ENCODE peak calls at places on chromosome 12, in six cellular contexts. One of them, this sample, is unnamed.

GRCh38 chr12:117098361-117099217 is 627 bp downstream of the TESC start:
- DNase-seq in gastrocnemius medialis: no peak
- DNase-seq in A549: peak
- DNase-seq in HepG2: no peak
- DNase-seq in IMR-90: no peak
- DNase-seq in esophagus muscularis mucosa: no peak
- DNase-seq in this sample: no peak

GRCh38 chr12:18632848-18633247 is 105.0 kb downstream of the PLCZ1 start:
- DNase-seq in HepG2: no peak
- DNase-seq in gastrocnemius medialis: no peak
- DNase-seq in esophagus muscularis mucosa: no peak
- DNase-seq in A549: no peak
- DNase-seq in IMR-90: no peak
- DNase-seq in this sample: no peak

GRCh38 chr12:11822071-11822818 is 172.8 kb downstream of the ETV6 start:
- DNase-seq in IMR-90: peak
- DNase-seq in HepG2: no peak
- DNase-seq in esophagus muscularis mucosa: no peak
- DNase-seq in A549: no peak
- DNase-seq in gastrocnemius medialis: no peak
- DNase-seq in this sample: no peak

GRCh38 chr12:45216297-45216982 is 545 bp downstream of the ANO6 start:
- DNase-seq in IMR-90: peak
- DNase-seq in gastrocnemius medialis: peak
- DNase-seq in A549: peak
- DNase-seq in HepG2: peak
- DNase-seq in esophagus muscularis mucosa: peak
- DNase-seq in this sample: peak

GRCh38 chr12:105348561-105348960 is 18.1 kb downstream of the C12orf75 start:
- DNase-seq in A549: no peak
- DNase-seq in HepG2: no peak
- DNase-seq in esophagus muscularis mucosa: no peak
- DNase-seq in gastrocnemius medialis: no peak
- DNase-seq in IMR-90: no peak
- DNase-seq in this sample: no peak

GRCh38 chr12:39451977-39452376 is 9.1 kb upstream of the KIF21A start:
- DNase-seq in HepG2: no peak
- DNase-seq in A549: no peak
- DNase-seq in IMR-90: no peak
- DNase-seq in esophagus muscularis mucosa: no peak
- DNase-seq in gastrocnemius medialis: no peak
- DNase-seq in this sample: no peak

GRCh38 chr12:66111605-66112004 is 18.9 kb downstream of the LLPH start:
- DNase-seq in HepG2: no peak
- DNase-seq in gastrocnemius medialis: no peak
- DNase-seq in A549: no peak
- DNase-seq in esophagus muscularis mucosa: no peak
- DNase-seq in IMR-90: no peak
- DNase-seq in this sample: no peak

GRCh38 chr12:13368971-13369370 is 172.4 kb downstream of the EMP1 start:
- DNase-seq in gastrocnemius medialis: no peak
- DNase-seq in HepG2: no peak
- DNase-seq in esophagus muscularis mucosa: peak
- DNase-seq in A549: no peak
- DNase-seq in IMR-90: no peak
- DNase-seq in this sample: no peak

GRCh38 chr12:40032433-40033259 is 73.2 kb downstream of the SLC2A13 start:
- DNase-seq in HepG2: no peak
- DNase-seq in IMR-90: no peak
- DNase-seq in esophagus muscularis mucosa: no peak
- DNase-seq in gastrocnemius medialis: no peak
- DNase-seq in A549: no peak
- DNase-seq in this sample: no peak

GRCh38 chr12:66301944-66302826 is at the start of gene HELB:
- DNase-seq in A549: peak
- DNase-seq in IMR-90: peak
- DNase-seq in esophagus muscularis mucosa: peak
- DNase-seq in HepG2: peak
- DNase-seq in gastrocnemius medialis: peak
- DNase-seq in this sample: peak

GRCh38 chr12:64700532-64700931 is 58.7 kb downstream of the GNS start:
- DNase-seq in gastrocnemius medialis: no peak
- DNase-seq in esophagus muscularis mucosa: no peak
- DNase-seq in A549: no peak
- DNase-seq in IMR-90: no peak
- DNase-seq in HepG2: no peak
- DNase-seq in this sample: no peak

GRCh38 chr12:118061876-118062791 is 1.2 kb upstream of the WSB2 start:
- DNase-seq in A549: peak
- DNase-seq in IMR-90: peak
- DNase-seq in gastrocnemius medialis: no peak
- DNase-seq in esophagus muscularis mucosa: peak
- DNase-seq in HepG2: no peak
- DNase-seq in this sample: peak

GRCh38 chr12:49661191-49661590 is 37.8 kb downstream of the PRPF40B start:
- DNase-seq in esophagus muscularis mucosa: no peak
- DNase-seq in IMR-90: no peak
- DNase-seq in HepG2: no peak
- DNase-seq in A549: no peak
- DNase-seq in gastrocnemius medialis: no peak
- DNase-seq in this sample: no peak

GRCh38 chr12:49462103-49462739 is 76.6 kb upstream of the KCNH3 start:
- DNase-seq in esophagus muscularis mucosa: no peak
- DNase-seq in IMR-90: no peak
- DNase-seq in A549: no peak
- DNase-seq in gastrocnemius medialis: no peak
- DNase-seq in HepG2: no peak
- DNase-seq in this sample: no peak

GRCh38 chr12:64390275-64390851 is at the start of gene C12orf56:
- DNase-seq in HepG2: no peak
- DNase-seq in A549: peak
- DNase-seq in esophagus muscularis mucosa: no peak
- DNase-seq in gastrocnemius medialis: no peak
- DNase-seq in IMR-90: no peak
- DNase-seq in this sample: no peak

GRCh38 chr12:67331123-67331522 is 62.0 kb downstream of the CAND1 start:
- DNase-seq in IMR-90: no peak
- DNase-seq in HepG2: no peak
- DNase-seq in gastrocnemius medialis: no peak
- DNase-seq in A549: no peak
- DNase-seq in esophagus muscularis mucosa: no peak
- DNase-seq in this sample: no peak

DNA sequence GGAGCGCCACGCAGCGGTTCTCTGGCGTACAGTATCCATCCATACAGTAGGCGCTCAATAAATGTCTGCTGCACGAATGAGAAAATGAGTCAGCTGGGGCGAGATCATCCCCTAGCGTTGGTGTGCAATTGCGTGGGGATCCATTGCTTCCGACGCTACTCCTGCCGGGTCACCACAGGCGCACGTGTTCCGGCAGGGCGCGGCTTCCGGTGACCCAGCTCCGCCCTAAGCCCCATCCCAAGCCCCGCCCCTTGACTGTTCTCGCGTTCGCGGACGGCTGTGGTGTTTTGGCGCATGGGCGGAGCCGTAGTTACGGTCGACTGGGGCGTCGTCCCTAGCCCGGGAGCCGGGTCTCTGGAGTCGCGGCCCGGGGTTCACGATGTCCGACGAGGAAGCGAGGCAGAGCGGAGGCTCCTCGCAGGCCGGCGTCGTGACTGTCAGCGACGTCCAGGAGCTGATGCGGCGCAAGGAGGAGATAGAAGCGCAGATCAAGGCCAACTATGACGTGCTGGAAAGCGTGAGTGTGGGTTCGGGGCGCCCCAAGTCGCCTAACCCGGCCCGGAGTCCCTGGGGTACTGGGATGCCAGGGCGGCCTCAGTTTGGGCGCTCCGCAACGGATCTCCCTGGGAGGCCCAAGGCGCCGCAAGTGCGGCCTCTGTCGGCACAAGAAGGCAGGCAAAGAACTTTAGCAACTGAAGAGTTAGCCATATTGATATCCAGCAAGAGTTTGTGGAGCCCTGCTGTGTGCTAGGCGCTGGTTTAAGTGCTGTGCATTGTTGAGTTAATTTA is at the start of gene PSMD9:
- DNase-seq in IMR-90: peak
- DNase-seq in HepG2: peak
- DNase-seq in esophagus muscularis mucosa: peak
- DNase-seq in A549: peak
- DNase-seq in gastrocnemius medialis: peak
- DNase-seq in this sample: peak
- TF ChIP-seq POLR2A in IMR-90: peak
- TF ChIP-seq POLR2A in HepG2: peak
- TF ChIP-seq POLR2A in esophagus muscularis mucosa: peak
- TF ChIP-seq POLR2A in A549: peak
- TF ChIP-seq POLR2A in gastrocnemius medialis: peak
- TF ChIP-seq POLR2A in this sample: peak

GRCh38 chr12:113162102-113163029 is 12.8 kb downstream of the CFAP73 start:
- DNase-seq in HepG2: no peak
- DNase-seq in gastrocnemius medialis: no peak
- DNase-seq in A549: no peak
- DNase-seq in IMR-90: peak
- DNase-seq in esophagus muscularis mucosa: no peak
- DNase-seq in this sample: no peak
- TF ChIP-seq POLR2A in HepG2: no peak
- TF ChIP-seq POLR2A in gastrocnemius medialis: no peak
- TF ChIP-seq POLR2A in A549: no peak
- TF ChIP-seq POLR2A in IMR-90: no peak
- TF ChIP-seq POLR2A in esophagus muscularis mucosa: no peak
- TF ChIP-seq POLR2A in this sample: no peak

DNA sequence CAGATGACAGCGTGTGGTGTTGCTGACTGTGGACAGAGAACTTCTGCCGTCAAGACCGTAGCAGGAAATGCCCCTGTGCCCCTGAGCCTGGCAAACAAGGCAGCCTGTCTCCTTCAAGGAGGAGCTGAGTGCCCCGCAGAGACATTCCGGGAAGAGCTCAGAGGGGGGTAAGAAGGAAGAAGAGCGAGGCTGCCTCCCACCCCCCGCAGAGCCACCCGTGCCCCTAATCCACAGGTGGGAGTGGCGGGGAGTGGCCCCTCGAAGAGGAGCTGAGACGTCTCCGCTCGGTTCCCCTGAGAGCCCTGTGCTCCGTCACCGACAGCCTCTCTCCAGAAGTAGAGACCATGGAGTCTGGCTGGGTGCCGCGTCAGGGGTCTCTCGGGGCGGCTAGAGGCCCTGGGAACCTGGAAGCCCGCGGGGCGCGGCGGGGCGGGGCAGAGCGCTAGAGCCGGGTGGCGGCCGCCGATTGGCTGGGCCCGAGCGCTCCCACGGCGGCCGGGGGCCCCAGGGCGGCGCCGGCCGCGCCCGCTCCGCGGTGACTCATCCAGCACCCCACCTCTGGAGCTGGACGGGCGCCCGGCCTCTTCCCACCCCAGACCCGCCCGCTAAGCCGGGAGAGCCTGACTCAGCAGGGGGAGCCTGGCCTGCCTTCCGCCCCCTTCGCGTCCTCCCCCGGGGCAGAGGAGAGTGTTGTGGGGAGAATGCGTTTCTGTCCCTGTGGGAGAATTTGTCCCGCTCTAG is 25.2 kb upstream of the KRT78 start:
- DNase-seq in A549: peak
- DNase-seq in IMR-90: peak
- DNase-seq in gastrocnemius medialis: peak
- DNase-seq in esophagus muscularis mucosa: peak
- DNase-seq in HepG2: peak
- DNase-seq in this sample: peak
- TF ChIP-seq POLR2A in A549: no peak
- TF ChIP-seq POLR2A in IMR-90: no peak
- TF ChIP-seq POLR2A in gastrocnemius medialis: no peak
- TF ChIP-seq POLR2A in esophagus muscularis mucosa: no peak
- TF ChIP-seq POLR2A in HepG2: no peak
- TF ChIP-seq POLR2A in this sample: no peak

GRCh38 chr12:130876297-130876696 is 4.4 kb downstream of the RAN start:
- DNase-seq in IMR-90: no peak
- DNase-seq in esophagus muscularis mucosa: no peak
- DNase-seq in A549: no peak
- DNase-seq in gastrocnemius medialis: no peak
- DNase-seq in HepG2: no peak
- DNase-seq in this sample: no peak

GRCh38 chr12:130876758-130877157 is 4.9 kb downstream of the RAN start:
- DNase-seq in gastrocnemius medialis: no peak
- DNase-seq in A549: no peak
- DNase-seq in esophagus muscularis mucosa: no peak
- DNase-seq in HepG2: no peak
- DNase-seq in IMR-90: no peak
- DNase-seq in this sample: no peak

GRCh38 chr12:130878193-130879185 is 6.6 kb downstream of the RAN start:
- DNase-seq in HepG2: no peak
- DNase-seq in IMR-90: no peak
- DNase-seq in esophagus muscularis mucosa: no peak
- DNase-seq in A549: no peak
- DNase-seq in gastrocnemius medialis: no peak
- DNase-seq in this sample: no peak

GRCh38 chr12:130879212-130879686 is 7.4 kb downstream of the RAN start:
- DNase-seq in IMR-90: no peak
- DNase-seq in HepG2: no peak
- DNase-seq in esophagus muscularis mucosa: no peak
- DNase-seq in gastrocnemius medialis: no peak
- DNase-seq in A549: no peak
- DNase-seq in this sample: no peak

DNA sequence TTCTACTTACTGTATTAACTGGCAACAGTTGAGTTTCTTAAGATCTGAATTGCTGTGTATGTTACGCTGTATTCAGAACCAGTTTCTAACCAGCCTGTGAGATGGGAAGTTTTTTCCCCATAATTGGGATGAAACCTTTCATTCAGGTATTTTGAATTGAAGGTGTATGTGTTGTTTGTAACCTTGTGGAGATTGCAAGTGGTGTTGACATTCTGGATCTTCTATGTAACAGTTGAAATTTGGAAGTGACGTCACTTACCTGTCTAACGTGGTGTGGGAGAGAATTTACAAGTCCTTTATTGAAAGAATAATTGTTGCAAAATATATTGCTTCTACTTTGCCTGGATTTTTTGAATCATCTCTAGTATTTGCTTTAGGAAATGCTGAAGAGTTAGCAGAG is 5.5 kb downstream of the RAN start:
- DNase-seq in gastrocnemius medialis: no peak
- DNase-seq in IMR-90: no peak
- DNase-seq in A549: no peak
- DNase-seq in esophagus muscularis mucosa: no peak
- DNase-seq in HepG2: no peak
- DNase-seq in this sample: no peak
- TF ChIP-seq POLR2A in gastrocnemius medialis: no peak
- TF ChIP-seq POLR2A in IMR-90: no peak
- TF ChIP-seq POLR2A in A549: no peak
- TF ChIP-seq POLR2A in esophagus muscularis mucosa: no peak
- TF ChIP-seq POLR2A in HepG2: no peak
- TF ChIP-seq POLR2A in this sample: no peak